ENCODE peak calls at places on chromosomes 3 and 15, in nine cellular contexts. B is CD8-positive, alpha-beta T cell; F is lower lobe of right lung; W is AG04450; I is CD4-positive, alpha-beta memory T cell; M is esophagus squamous epithelium; T is PC-3; E is K562; Z is stomach. H is an unnamed sample. For H3K27me3, the result is how much of the 10 kb centered on the place peaks cover.

GRCh38 chr3:12318758-12319621 is 30.1 kb downstream of the PPARG start:
- DNase-seq in B (no peak), F (no peak), W (no peak), I (no peak), M (no peak), T (peak), E (no peak), Z (no peak), H (no peak)

GRCh38 chr15:54120949-54121463 is 142.8 kb downstream of the UNC13C start:
- DNase-seq in B (no peak), F (no peak), W (no peak), I (no peak), M (no peak), T (no peak), E (no peak), Z (no peak), H (no peak)

GRCh38 chr15:78256044-78256437 is 8.3 kb upstream of the DNAJA4 start:
- DNase-seq in B (no peak), F (no peak), W (no peak), I (no peak), M (no peak), T (no peak), E (no peak), Z (no peak), H (no peak)

GRCh38 chr15:70293606-70294470 is 196.1 kb upstream of the TLE3 start:
- DNase-seq in B (no peak), F (no peak), W (no peak), I (no peak), M (no peak), T (no peak), E (no peak), Z (no peak), H (no peak)

GRCh38 chr15:100770781-100771584 is 108.6 kb upstream of the ALDH1A3 start:
- DNase-seq in B (no peak), F (no peak), W (no peak), I (no peak), M (no peak), T (no peak), E (no peak), Z (no peak), H (no peak)

GRCh38 chr3:55669133-55669532 is 182.0 kb upstream of the WNT5A start:
- DNase-seq in B (no peak), F (no peak), W (no peak), I (no peak), M (no peak), T (no peak), E (no peak), Z (no peak), H (no peak)

GRCh38 chr15:40088929-40089755 is 19.5 kb downstream of the BMF start:
- DNase-seq in B (no peak), F (no peak), W (no peak), I (no peak), M (no peak), T (no peak), E (peak), Z (no peak), H (no peak)

GRCh38 chr15:45151998-45152828 is 22.4 kb downstream of the DUOX1 start:
- DNase-seq in B (no peak), F (peak), W (no peak), I (no peak), M (no peak), T (no peak), E (no peak), Z (no peak), H (no peak)

GRCh38 chr15:43509002-43509922 is 8.1 kb upstream of the MAP1A start:
- DNase-seq in B (no peak), F (no peak), W (no peak), I (no peak), M (no peak), T (no peak), E (no peak), Z (no peak), H (no peak)

GRCh38 chr15:39530446-39531342 is 50.2 kb upstream of the THBS1 start:
- DNase-seq in B (no peak), F (no peak), W (no peak), I (no peak), M (no peak), T (no peak), E (no peak), Z (no peak), H (no peak)

GRCh38 chr3:38168151-38168987 is 3.0 kb downstream of the OXSR1 start:
- DNase-seq in B (no peak), F (no peak), W (no peak), I (no peak), M (no peak), T (peak), E (no peak), Z (no peak), H (no peak)

GRCh38 chr15:83835384-83836010 is 181.6 kb downstream of the ADAMTSL3 start:
- DNase-seq in B (no peak), F (no peak), W (no peak), I (no peak), M (no peak), T (no peak), E (no peak), Z (no peak), H (no peak)

GRCh38 chr3:142644502-142644901 is 48.3 kb downstream of the PLS1 start:
- DNase-seq in B (no peak), F (no peak), W (no peak), I (no peak), M (no peak), T (no peak), E (no peak), Z (no peak), H (no peak)

GRCh38 chr3:142849148-142849547 is 39.7 kb downstream of the PCOLCE2 start:
- DNase-seq in B (no peak), F (no peak), W (no peak), I (no peak), M (no peak), T (peak), E (no peak), Z (no peak), H (no peak)

GRCh38 chr3:37795431-37796061 is 66.1 kb upstream of the CTDSPL start:
- DNase-seq in B (no peak), F (no peak), W (no peak), I (no peak), M (no peak), T (no peak), E (no peak), Z (no peak), H (no peak)

GRCh38 chr3:43048470-43048869 is 57.4 kb downstream of the POMGNT2 start:
- DNase-seq in B (no peak), F (no peak), W (no peak), I (no peak), M (no peak), T (no peak), E (no peak), Z (no peak), H (no peak)

GRCh38 chr3:56988874-56989433 is 71.5 kb upstream of the SPATA12 start:
- DNase-seq in B (peak), F (peak), W (peak), I (peak), M (no peak), T (peak), E (peak), Z (peak), H (peak)

GRCh38 chr15:94844533-94845390 is 613.4 kb downstream of the MCTP2 start:
- DNase-seq in B (no peak), F (peak), W (no peak), I (no peak), M (no peak), T (no peak), E (peak), Z (peak), H (no peak)

GRCh38 chr3:4546346-4547178 is 53.4 kb downstream of the ITPR1 start:
- DNase-seq in B (no peak), F (no peak), W (no peak), I (no peak), M (no peak), T (no peak), E (no peak), Z (no peak), H (no peak)

DNA sequence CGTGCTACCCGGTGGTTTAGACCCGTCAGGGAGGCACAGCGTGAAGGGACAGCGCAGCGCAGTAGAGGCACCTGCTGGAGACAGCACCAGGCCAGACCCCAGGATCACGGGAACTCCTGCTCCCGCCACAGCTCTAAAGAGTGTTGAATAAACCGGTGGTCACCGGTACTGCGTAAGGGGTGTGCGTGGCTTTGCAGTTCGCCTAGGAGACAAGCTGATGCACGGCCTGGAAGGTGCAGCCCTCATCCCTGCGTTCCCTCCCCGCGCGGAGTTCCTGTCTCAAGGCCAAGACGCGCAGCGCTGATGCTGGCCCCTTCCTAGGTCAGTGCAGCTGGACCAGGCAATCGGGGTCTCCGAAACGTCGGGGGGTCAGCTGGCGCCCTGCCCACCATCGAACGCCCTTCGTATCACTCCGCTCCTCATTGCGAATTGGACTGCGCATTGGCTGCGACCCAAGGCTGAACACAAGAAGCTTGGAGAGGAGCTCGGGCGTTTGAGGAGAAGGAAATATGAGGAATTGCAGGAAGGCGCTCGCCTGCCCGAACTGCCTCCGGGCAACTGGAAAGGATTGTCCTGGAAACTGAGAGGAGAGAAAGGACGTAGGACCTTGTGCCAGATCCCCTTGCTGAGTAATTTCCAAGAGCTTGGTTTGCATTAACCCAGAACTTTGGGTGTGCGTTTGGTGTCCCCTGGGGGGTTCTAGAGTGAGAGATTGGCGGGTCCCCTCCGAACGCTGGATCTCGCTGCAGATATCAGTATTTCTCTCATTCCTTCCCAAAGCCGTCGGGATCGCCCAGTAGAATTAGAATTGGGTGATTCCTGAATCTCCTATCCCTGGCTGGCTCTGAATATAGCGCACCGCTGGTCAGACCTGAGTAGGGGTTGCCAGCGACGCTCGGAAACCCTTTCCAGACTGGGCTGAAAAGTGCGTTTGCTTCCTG is 2.3 kb upstream of the SOX14 start:
- DNase-seq in B (no peak), F (no peak), W (no peak), I (no peak), M (no peak), T (no peak), E (no peak), Z (no peak), H (no peak)
- H3K27me3 ChIP-seq in B (under half), F (half or more), W (half or more), I (under half), M (under half), T (half or more), E (under half), Z (half or more), H (under half)

GRCh38 chr3:71419369-71419768 is 164.2 kb downstream of the FOXP1 start:
- DNase-seq in B (no peak), F (no peak), W (no peak), I (no peak), M (no peak), T (no peak), E (no peak), Z (no peak), H (no peak)

GRCh38 chr3:71423151-71423906 is 160.2 kb downstream of the FOXP1 start:
- DNase-seq in B (no peak), F (no peak), W (no peak), I (no peak), M (no peak), T (peak), E (peak), Z (no peak), H (no peak)

GRCh38 chr3:71421820-71422566 is 161.5 kb downstream of the FOXP1 start:
- DNase-seq in B (no peak), F (no peak), W (no peak), I (peak), M (no peak), T (no peak), E (no peak), Z (no peak), H (peak)

GRCh38 chr3:71425491-71426071 is 157.9 kb downstream of the FOXP1 start:
- DNase-seq in B (no peak), F (no peak), W (peak), I (no peak), M (no peak), T (peak), E (no peak), Z (no peak), H (no peak)

GRCh38 chr3:71421475-71421819 is 162.1 kb downstream of the FOXP1 start:
- DNase-seq in B (no peak), F (no peak), W (no peak), I (no peak), M (no peak), T (no peak), E (no peak), Z (no peak), H (no peak)
- H3K4me3 ChIP-seq in B (no peak), F (no peak), W (no peak), I (peak), M (no peak), T (no peak), E (no peak), Z (no peak), H (peak)

GRCh38 chr3:195102609-195103467 is 168.1 kb downstream of the XXYLT1 start:
- DNase-seq in B (no peak), F (no peak), W (peak), I (no peak), M (no peak), T (peak), E (no peak), Z (no peak), H (no peak)
- H3K27ac ChIP-seq in B (no peak), F (no peak), W (peak), I (no peak), M (peak), T (peak), E (peak), Z (no peak), H (no peak)

DNA sequence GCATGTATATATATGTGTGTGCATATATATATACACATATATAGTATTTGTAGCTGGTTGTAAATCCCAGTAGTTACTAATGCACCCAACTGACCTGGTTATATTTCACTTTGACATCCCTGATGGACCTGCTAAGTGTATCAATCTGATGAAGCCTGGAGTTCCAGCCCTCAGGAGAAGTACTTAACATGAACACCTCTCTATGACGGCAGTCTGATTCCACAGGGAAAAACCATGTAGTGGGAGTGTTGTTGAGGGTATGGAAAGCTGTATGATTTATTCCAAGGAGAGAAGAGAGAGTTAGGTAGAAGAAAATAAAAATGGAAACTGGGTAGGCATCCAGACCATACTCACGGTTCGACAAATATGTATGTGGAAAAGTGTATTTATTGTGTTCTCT is 531.2 kb upstream of the SEMA6D start:
- DNase-seq in B (no peak), F (no peak), W (no peak), I (no peak), M (no peak), T (no peak), E (no peak), Z (no peak), H (no peak)
- H3K27me3 ChIP-seq in B (under half), F (under half), W (under half), I (under half), M (under half), T (under half), E (under half), Z (under half), H (under half)

DNA sequence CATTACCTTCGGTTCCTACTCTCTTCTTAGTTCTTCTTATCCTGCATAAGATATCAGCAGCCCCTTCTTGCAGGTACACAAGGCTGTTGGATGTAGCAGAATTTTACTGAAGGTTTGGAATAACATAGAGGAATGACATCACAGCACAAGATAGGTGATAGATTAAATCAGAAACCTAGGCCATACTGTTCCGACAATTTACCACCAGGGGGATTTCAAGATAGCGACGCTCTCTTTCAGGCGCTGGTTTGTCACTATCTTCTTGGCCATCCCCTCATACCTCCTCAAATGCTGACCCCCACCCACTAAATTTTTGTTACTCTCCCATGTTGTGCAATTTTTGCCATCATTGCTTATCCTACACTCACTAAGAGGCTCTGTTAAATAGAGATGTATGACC is 3.5 kb downstream of the SIDT1 start:
- DNase-seq in B (no peak), F (no peak), W (no peak), I (no peak), M (no peak), T (peak), E (peak), Z (no peak), H (no peak)
- H3K4me3 ChIP-seq in B (no peak), F (no peak), W (no peak), I (no peak), M (no peak), T (peak), E (no peak), Z (no peak), H (no peak)

GRCh38 chr15:37101634-37102314 is 1.4 kb upstream of the MEIS2 start:
- DNase-seq in B (no peak), F (peak), W (no peak), I (no peak), M (no peak), T (peak), E (peak), Z (peak), H (no peak)
- H3K27ac ChIP-seq in B (no peak), F (peak), W (peak), I (no peak), M (peak), T (peak), E (peak), Z (peak), H (peak)

GRCh38 chr15:76204558-76204845 is 106.8 kb downstream of the ETFA start:
- DNase-seq in B (no peak), F (no peak), W (no peak), I (no peak), M (no peak), T (no peak), E (no peak), Z (no peak), H (no peak)

GRCh38 chr15:76201536-76202255 is 109.6 kb downstream of the ETFA start:
- DNase-seq in B (no peak), F (no peak), W (no peak), I (no peak), M (no peak), T (no peak), E (no peak), Z (no peak), H (no peak)

GRCh38 chr15:76204916-76205460 is 106.3 kb downstream of the ETFA start:
- DNase-seq in B (no peak), F (no peak), W (no peak), I (no peak), M (no peak), T (no peak), E (no peak), Z (no peak), H (no peak)

GRCh38 chr15:76203346-76203745 is 107.9 kb downstream of the ETFA start:
- DNase-seq in B (no peak), F (no peak), W (no peak), I (no peak), M (no peak), T (no peak), E (no peak), Z (no peak), H (no peak)

DNA sequence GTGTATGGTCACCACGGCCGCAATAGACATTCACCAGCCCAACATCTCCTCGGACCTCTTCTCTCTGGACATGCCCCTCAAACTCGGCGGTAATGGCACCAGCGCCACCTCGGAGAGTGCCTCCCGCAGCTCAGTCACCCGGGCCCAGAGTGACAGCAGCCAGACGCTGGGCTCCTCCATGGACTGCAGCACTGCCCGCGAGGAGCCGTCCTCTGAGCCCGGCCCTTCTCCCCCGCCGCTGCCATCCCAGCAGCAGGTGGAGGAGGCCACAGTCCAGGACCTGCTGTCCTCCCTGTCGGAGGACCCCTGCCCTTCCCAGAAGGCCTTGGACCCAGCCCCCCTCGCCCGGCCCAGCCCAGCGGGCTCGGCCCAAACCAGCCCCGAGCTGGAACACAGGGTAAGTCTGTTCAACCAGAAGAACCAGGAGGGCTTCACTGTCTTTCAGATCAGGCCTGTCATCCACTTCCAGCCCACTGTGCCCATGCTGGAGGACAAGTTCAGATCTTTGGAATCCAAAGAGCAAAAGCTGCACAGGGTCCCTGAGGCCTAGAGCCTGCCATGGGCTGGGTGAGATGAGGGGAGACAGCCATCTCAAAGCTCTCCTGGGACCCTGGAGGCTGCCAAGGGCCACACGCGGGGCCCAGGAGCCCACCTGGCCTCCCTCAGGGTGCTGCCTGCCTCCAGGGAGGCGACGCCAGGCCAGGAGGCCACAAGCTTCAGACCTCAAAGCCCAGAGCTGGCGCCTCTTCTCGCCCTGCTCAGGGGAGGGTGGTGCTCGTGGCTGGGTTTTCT is 107.3 kb downstream of the ETFA start:
- DNase-seq in B (no peak), F (no peak), W (no peak), I (no peak), M (no peak), T (no peak), E (no peak), Z (no peak), H (no peak)
- H3K27me3 ChIP-seq in B (under half), F (under half), W (under half), I (under half), M (under half), T (under half), E (under half), Z (under half), H (under half)

GRCh38 chr3:7573330-7573729 is 712.4 kb downstream of the GRM7 start:
- DNase-seq in B (no peak), F (no peak), W (no peak), I (no peak), M (no peak), T (no peak), E (no peak), Z (no peak), H (no peak)
- H3K4me3 ChIP-seq in B (no peak), F (no peak), W (no peak), I (no peak), M (no peak), T (no peak), E (no peak), Z (no peak), H (no peak)

GRCh38 chr3:8990266-8991215 is 27.3 kb upstream of the RAD18 start:
- DNase-seq in B (no peak), F (no peak), W (peak), I (no peak), M (no peak), T (no peak), E (no peak), Z (no peak), H (no peak)
- H3K27ac ChIP-seq in B (no peak), F (no peak), W (no peak), I (no peak), M (no peak), T (no peak), E (no peak), Z (no peak), H (no peak)

GRCh38 chr3:23112491-23112890 is 90.6 kb upstream of the UBE2E2 start:
- DNase-seq in B (no peak), F (peak), W (no peak), I (no peak), M (no peak), T (peak), E (no peak), Z (no peak), H (no peak)
- H3K27me3 ChIP-seq in B (under half), F (under half), W (under half), I (under half), M (under half), T (under half), E (under half), Z (under half), H (under half)

H was measured in CD8-positive, alpha-beta memory T cell.